ENCODE peak calls at places on chromosomes 11 and 22, in four cellular contexts. E, L, U and K are unnamed samples.
A peak's percentile ranks its signal among the peaks of the same experiment; 100 is the strongest.

GRCh38 chr11:47478651-47479329 is 29.9 kb upstream of the RAPSN start:
- DNase-seq in E (no peak), L (no peak), U (no peak), K (no peak)

GRCh38 chr22:39938509-39938908 is 21.7 kb upstream of the TMA7B start:
- DNase-seq in L (no peak), U (no peak), E (no peak), K (peak; percentile 80)

GRCh38 chr11:111452146-111452545 is 60.0 kb downstream of the BTG4 start:
- DNase-seq in U (no peak), E (no peak), L (no peak), K (peak; percentile 83)

GRCh38 chr11:66892926-66893325 is 36.1 kb downstream of the LRFN4 start:
- DNase-seq in L (no peak), U (no peak), E (no peak), K (no peak)

GRCh38 chr11:59787816-59788215 is 22.8 kb downstream of the MRPL16 start:
- DNase-seq in E (no peak), U (no peak), L (no peak), K (no peak)

GRCh38 chr22:49753961-49754673 is 73.6 kb downstream of the BRD1 start:
- DNase-seq in E (no peak), L (peak; percentile 16), U (peak; percentile 6), K (peak; percentile 68)

GRCh38 chr22:27331526-27332281 is 469.9 kb downstream of the MN1 start:
- DNase-seq in U (peak; percentile 58), L (peak; percentile 67), E (no peak), K (peak; percentile 88)

GRCh38 chr11:10973416-10973815 is 115.6 kb upstream of the ZBED5 start:
- DNase-seq in L (no peak), U (no peak), E (no peak), K (no peak)

GRCh38 chr11:68214173-68215086 is 1.3 kb upstream of the KMT5B start:
- DNase-seq in E (no peak), U (peak; percentile 25), L (peak; percentile 64), K (peak; percentile 89)

GRCh38 chr22:41047741-41048140 is 44.7 kb upstream of the EP300 start:
- DNase-seq in L (no peak), U (no peak), E (no peak), K (no peak)

GRCh38 chr11:10318527-10318802 is 13.6 kb downstream of the ADM start:
- DNase-seq in U (no peak), L (no peak), E (no peak), K (no peak)

GRCh38 chr11:11708256-11708655 is 86.5 kb upstream of the GALNT18 start:
- DNase-seq in E (no peak), L (no peak), U (no peak), K (no peak)

GRCh38 chr11:81644239-81644840 is 1089.3 kb downstream of the FAM181B start:
- DNase-seq in L (no peak), E (no peak), U (no peak), K (no peak)

GRCh38 chr22:28882545-28882877 is 861 bp upstream of the ZNRF3 start:
- DNase-seq in L (no peak), U (no peak), E (no peak), K (no peak)

GRCh38 chr11:134607963-134608750 is 196.1 kb upstream of the B3GAT1 start:
- DNase-seq in L (no peak), E (no peak), U (no peak), K (no peak)

GRCh38 chr22:36385491-36386350 is 2.0 kb downstream of the MYH9 start:
- DNase-seq in E (no peak), L (no peak), U (peak; percentile 74), K (no peak)

GRCh38 chr11:2583605-2583958 is 116.2 kb downstream of the KCNQ1OT1 start:
- DNase-seq in E (no peak), U (no peak), L (peak; percentile 19), K (no peak)

GRCh38 chr11:132853886-132854285 is 678.4 kb downstream of the OPCML start:
- DNase-seq in L (no peak), E (no peak), U (no peak), K (no peak)

GRCh38 chr11:3947084-3947483 is 91.6 kb downstream of the STIM1 start:
- DNase-seq in L (no peak), E (no peak), U (peak; percentile 31), K (peak; percentile 66)

GRCh38 chr11:13868710-13869403 is 93.7 kb upstream of the SPON1 start:
- DNase-seq in U (no peak), L (no peak), E (no peak), K (no peak)

GRCh38 chr11:73151371-73151870 is 9.3 kb upstream of the FCHSD2 start:
- DNase-seq in L (no peak), E (no peak), U (no peak), K (no peak)

GRCh38 chr11:102974552-102975280 is 19.2 kb upstream of the MMP13 start:
- DNase-seq in E (no peak), L (no peak), U (no peak), K (peak; percentile 28)

GRCh38 chr11:122032317-122032716 is 83.7 kb downstream of the BLID start:
- DNase-seq in E (no peak), U (no peak), L (no peak), K (peak; percentile 53)

GRCh38 chr22:28018461-28018927 is 99.4 kb upstream of the PITPNB start:
- DNase-seq in L (peak; percentile 27), U (peak; percentile 12), E (no peak), K (peak; percentile 74)

GRCh38 chr11:85525711-85526110 is 101.4 kb downstream of the DLG2 start:
- DNase-seq in U (no peak), E (no peak), L (no peak), K (no peak)

GRCh38 chr11:34308821-34309585 is 48.8 kb downstream of the ABTB2 start:
- DNase-seq in U (peak; percentile 71), E (no peak), L (no peak), K (no peak)

GRCh38 chr11:130581631-130582030 is 133.2 kb downstream of the ADAMTS15 start:
- DNase-seq in L (no peak), E (no peak), U (no peak), K (no peak)

GRCh38 chr11:61111786-61112517 is 9.7 kb downstream of the CD5 start:
- DNase-seq in E (no peak), L (no peak), U (no peak), K (no peak)

GRCh38 chr11:94671553-94672366 is 96.4 kb upstream of the AMOTL1 start:
- DNase-seq in E (no peak), U (no peak), L (no peak), K (no peak)

GRCh38 chr22:49648053-49648452 is 179.6 kb downstream of the BRD1 start:
- DNase-seq in L (no peak), E (no peak), U (no peak), K (no peak)

GRCh38 chr11:97964332-97965004 is 1056.3 kb upstream of the CNTN5 start:
- DNase-seq in E (no peak), L (no peak), U (no peak), K (no peak)

GRCh38 chr11:95148421-95148820 is 58.8 kb downstream of the ENDOD1 start:
- DNase-seq in L (no peak), E (no peak), U (no peak), K (no peak)

GRCh38 chr11:64342869-64343739 is 3.1 kb downstream of the CCDC88B start:
- DNase-seq in U (no peak), L (peak; percentile 57), E (no peak), K (no peak)

GRCh38 chr22:37448521-37449150 is 21.4 kb upstream of the ELFN2 start:
- DNase-seq in L (no peak), U (no peak), E (no peak), K (no peak)

GRCh38 chr11:34536056-34536455 is 22.5 kb upstream of the ELF5 start:
- DNase-seq in L (no peak), U (no peak), E (no peak), K (no peak)

GRCh38 chr11:89021339-89021738 is 44.4 kb downstream of the GRM5 start:
- DNase-seq in U (no peak), E (no peak), L (no peak), K (no peak)

GRCh38 chr11:7967826-7968225 is 2.6 kb upstream of the NLRP10 start:
- DNase-seq in L (no peak), E (no peak), U (no peak), K (no peak)
- TF ChIP-seq POLR2A in L (no peak), E (no peak), U (no peak), K (no peak)

DNA sequence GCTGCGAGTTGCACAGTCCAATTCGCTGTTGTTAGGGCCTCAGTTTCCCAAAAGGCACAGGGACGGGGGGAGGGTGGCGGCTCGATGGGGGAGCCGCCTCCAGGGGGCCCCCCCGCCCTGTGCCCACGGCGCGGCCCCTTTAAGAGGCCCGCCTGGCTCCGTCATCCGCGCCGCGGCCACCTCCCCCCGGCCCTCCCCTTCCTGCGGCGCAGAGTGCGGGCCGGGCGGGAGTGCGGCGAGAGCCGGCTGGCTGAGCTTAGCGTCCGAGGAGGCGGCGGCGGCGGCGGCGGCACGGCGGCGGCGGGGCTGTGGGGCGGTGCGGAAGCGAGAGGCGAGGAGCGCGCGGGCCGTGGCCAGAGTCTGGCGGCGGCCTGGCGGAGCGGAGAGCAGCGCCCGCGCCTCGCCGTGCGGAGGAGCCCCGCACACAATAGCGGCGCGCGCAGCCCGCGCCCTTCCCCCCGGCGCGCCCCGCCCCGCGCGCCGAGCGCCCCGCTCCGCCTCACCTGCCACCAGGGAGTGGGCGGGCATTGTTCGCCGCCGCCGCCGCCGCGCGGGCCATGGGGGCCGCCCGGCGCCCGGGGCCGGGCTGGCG is at the start of gene BCR:
- DNase-seq in U (peak; percentile 78), L (peak; percentile 79), E (no peak), K (peak; percentile 93)
- TF ChIP-seq POLR2A in U (no peak), L (peak; percentile 73), E (no peak), K (no peak)

GRCh38 chr11:46256540-46257001 is 20.9 kb upstream of the CREB3L1 start:
- DNase-seq in L (no peak), E (no peak), U (no peak), K (no peak)
- TF ChIP-seq POLR2A in L (no peak), E (no peak), U (no peak), K (no peak)

DNA sequence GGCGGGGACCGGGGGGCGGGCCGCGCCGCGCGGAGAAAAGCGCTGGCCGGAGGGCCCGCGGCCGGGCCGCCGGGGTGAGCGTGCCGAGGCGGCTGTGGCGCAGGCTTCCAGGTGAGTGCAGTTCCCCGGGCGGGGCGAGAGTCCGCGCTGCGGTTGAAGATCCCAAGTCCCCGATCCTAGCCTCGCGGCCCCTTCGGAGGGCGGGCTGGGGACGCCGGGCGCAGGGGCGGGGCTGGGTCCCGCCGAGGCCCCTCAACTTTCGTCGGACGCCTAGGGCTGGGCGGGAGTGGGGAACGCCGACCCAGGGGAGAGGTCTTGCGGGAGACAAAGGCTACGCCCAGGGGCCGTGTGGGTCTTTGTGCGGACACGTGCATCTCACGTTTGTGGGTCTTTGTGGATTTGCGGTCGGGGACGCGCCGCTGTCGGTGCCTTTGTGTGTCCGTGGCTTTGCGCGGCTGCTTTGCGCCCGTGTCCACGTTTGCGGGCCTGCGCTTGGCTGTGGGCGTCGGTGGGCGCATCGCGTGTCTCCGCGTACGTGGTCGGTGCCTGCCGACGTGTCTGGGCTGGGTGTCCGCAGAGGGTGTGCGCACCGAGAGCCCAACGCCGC is at the start of gene TSKU:
- DNase-seq in L (no peak), U (no peak), E (no peak), K (no peak)
- TF ChIP-seq POLR2A in L (no peak), U (no peak), E (peak; percentile 21), K (no peak)

GRCh38 chr11:108497317-108498045 is 703 bp downstream of the POGLUT3 start:
- DNase-seq in E (peak; percentile 81), L (peak; percentile 88), U (peak; percentile 92), K (peak; percentile 96)

GRCh38 chr11:108496643-108497256 is 1.4 kb downstream of the POGLUT3 start:
- DNase-seq in E (no peak), U (no peak), L (no peak), K (no peak)

GRCh38 chr11:108500169-108500568 is 2.0 kb upstream of the POGLUT3 start:
- DNase-seq in U (no peak), E (no peak), L (no peak), K (no peak)

GRCh38 chr11:108498816-108499408 is 728 bp upstream of the POGLUT3 start:
- DNase-seq in U (no peak), E (no peak), L (peak; percentile 63), K (no peak)

GRCh38 chr11:108498046-108498815 is at the start of gene POGLUT3:
- DNase-seq in E (peak; percentile 19), L (peak; percentile 77), U (peak; percentile 44), K (peak; percentile 32)
- TF ChIP-seq POLR2A in E (no peak), L (peak; percentile 17), U (peak; percentile 46), K (no peak)